ENCODE peak calls at places on chromosomes 16 and 17, in four cellular contexts. One of them, this sample, is unnamed.

GRCh38 chr17:41666336-41666680 is 22.4 kb upstream of the EIF1 start:
- DNase-seq in mesenchymal stem cell: peak; percentile 94
- DNase-seq in hepatocyte: peak; percentile 75
- DNase-seq in psoas muscle: peak; percentile 56
- DNase-seq in this sample: no peak

GRCh38 chr16:85148959-85149358 is 36.7 kb upstream of the CIBAR2 start:
- DNase-seq in mesenchymal stem cell: peak; percentile 74
- DNase-seq in hepatocyte: no peak
- DNase-seq in psoas muscle: no peak
- DNase-seq in this sample: no peak

GRCh38 chr17:80892019-80892855 is 99.4 kb upstream of the CHMP6 start:
- DNase-seq in mesenchymal stem cell: peak; percentile 99
- DNase-seq in hepatocyte: peak; percentile 68
- DNase-seq in psoas muscle: peak; percentile 92
- DNase-seq in this sample: no peak

GRCh38 chr17:58236394-58236793 is 2.0 kb upstream of the LPO start:
- DNase-seq in mesenchymal stem cell: no peak
- DNase-seq in hepatocyte: no peak
- DNase-seq in psoas muscle: no peak
- DNase-seq in this sample: no peak

GRCh38 chr16:72182976-72183375 is 11.0 kb upstream of the PMFBP1 start:
- DNase-seq in mesenchymal stem cell: no peak
- DNase-seq in hepatocyte: no peak
- DNase-seq in psoas muscle: no peak
- DNase-seq in this sample: no peak

GRCh38 chr17:74172700-74173099 is 30.8 kb upstream of the RPL38 start:
- DNase-seq in mesenchymal stem cell: no peak
- DNase-seq in hepatocyte: no peak
- DNase-seq in psoas muscle: no peak
- DNase-seq in this sample: no peak

GRCh38 chr16:49930841-49931240 is 74.9 kb upstream of the ZNF423 start:
- DNase-seq in mesenchymal stem cell: no peak
- DNase-seq in hepatocyte: no peak
- DNase-seq in psoas muscle: no peak
- DNase-seq in this sample: no peak

GRCh38 chr17:44076716-44077594 is 6.4 kb downstream of the G6PC3 start:
- DNase-seq in mesenchymal stem cell: no peak
- DNase-seq in hepatocyte: no peak
- DNase-seq in psoas muscle: no peak
- DNase-seq in this sample: peak; percentile 50

GRCh38 chr17:54919456-54919855 is 18.8 kb downstream of the TOM1L1 start:
- DNase-seq in mesenchymal stem cell: no peak
- DNase-seq in hepatocyte: no peak
- DNase-seq in psoas muscle: no peak
- DNase-seq in this sample: no peak

GRCh38 chr16:35792516-35793285 is 2333.3 kb downstream of the TP53TG3F start:
- DNase-seq in mesenchymal stem cell: no peak
- DNase-seq in hepatocyte: no peak
- DNase-seq in psoas muscle: no peak
- DNase-seq in this sample: no peak

GRCh38 chr16:19274178-19274797 is 11.2 kb upstream of the CLEC19A start:
- DNase-seq in mesenchymal stem cell: no peak
- DNase-seq in hepatocyte: no peak
- DNase-seq in psoas muscle: no peak
- DNase-seq in this sample: no peak

GRCh38 chr16:68492151-68492500 is 43.8 kb upstream of the SMPD3 start:
- DNase-seq in mesenchymal stem cell: no peak
- DNase-seq in hepatocyte: no peak
- DNase-seq in psoas muscle: no peak
- DNase-seq in this sample: no peak

GRCh38 chr17:40888321-40888720 is 3.3 kb upstream of the KRT20 start:
- DNase-seq in mesenchymal stem cell: no peak
- DNase-seq in hepatocyte: no peak
- DNase-seq in psoas muscle: no peak
- DNase-seq in this sample: no peak

DNA sequence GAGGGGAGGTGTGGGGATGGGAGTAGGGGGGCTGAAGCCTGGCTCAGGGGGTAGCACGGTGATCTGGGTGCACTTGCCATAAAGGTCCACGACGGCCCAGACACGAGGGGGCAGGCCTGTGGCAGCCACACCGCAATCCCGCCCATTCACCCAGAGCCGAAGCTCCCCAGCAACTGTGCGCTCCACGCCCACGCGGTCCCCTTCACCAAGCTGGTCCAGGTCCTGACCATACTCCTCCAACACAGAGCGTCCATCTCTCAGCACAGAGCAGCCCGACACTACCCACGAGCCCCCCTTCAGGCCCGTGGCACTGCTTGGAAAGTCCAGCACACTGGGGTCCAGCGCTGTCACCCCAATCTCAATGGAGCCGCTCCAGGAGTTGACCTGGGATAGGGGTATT is 1.6 kb downstream of the NEURL4 start:
- DNase-seq in mesenchymal stem cell: no peak
- DNase-seq in hepatocyte: no peak
- DNase-seq in psoas muscle: no peak
- DNase-seq in this sample: no peak
- H3K36me3 ChIP-seq in mesenchymal stem cell: peaks cover 40% of the 10 kb centered on the region
- H3K36me3 ChIP-seq in hepatocyte: no peaks in the 10 kb centered on the region
- H3K36me3 ChIP-seq in psoas muscle: peaks cover 3% of the 10 kb centered on the region
- H3K36me3 ChIP-seq in this sample: peaks cover 29% of the 10 kb centered on the region

GRCh38 chr16:67326472-67327309 is at the start of the genes KCTD19 and LRRC36:
- DNase-seq in mesenchymal stem cell: peak; percentile 39
- DNase-seq in hepatocyte: peak; percentile 80
- DNase-seq in psoas muscle: peak; percentile 78
- DNase-seq in this sample: peak; percentile 99
- H3K4me3 ChIP-seq in mesenchymal stem cell: peak within 1 kb of the TSS; percentile 71
- H3K4me3 ChIP-seq in hepatocyte: peak within 1 kb of the TSS; percentile 49
- H3K4me3 ChIP-seq in psoas muscle: peak within 1 kb of the TSS; percentile 58
- H3K4me3 ChIP-seq in this sample: peak within 1 kb of the TSS; percentile 87

DNA sequence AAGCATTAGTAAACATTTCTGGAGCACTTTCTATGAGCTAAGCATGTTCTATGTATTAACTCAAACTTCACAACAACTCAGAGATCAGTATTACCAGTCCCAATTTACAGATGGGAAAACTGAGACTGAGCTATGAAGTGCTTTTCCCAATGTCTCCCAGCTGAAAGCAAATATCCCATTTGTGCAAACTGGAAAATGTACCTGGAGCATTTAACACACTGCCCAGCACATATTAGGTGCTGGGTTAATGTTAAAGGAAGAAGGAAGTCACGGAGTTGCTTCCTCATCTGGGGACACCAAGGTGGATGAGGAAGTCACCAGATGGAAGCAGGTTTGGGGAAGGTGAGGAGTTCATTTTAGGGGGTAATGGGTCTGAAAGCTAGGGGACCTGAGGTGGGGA is 66.1 kb downstream of the ABCC6 start:
- DNase-seq in mesenchymal stem cell: no peak
- DNase-seq in hepatocyte: no peak
- DNase-seq in psoas muscle: no peak
- DNase-seq in this sample: no peak
- H3K9me3 ChIP-seq in mesenchymal stem cell: peaks cover 21% of the 10 kb centered on the region
- H3K9me3 ChIP-seq in hepatocyte: no peaks in the 10 kb centered on the region
- H3K9me3 ChIP-seq in psoas muscle: no peaks in the 10 kb centered on the region
- H3K9me3 ChIP-seq in this sample: peaks cover 34% of the 10 kb centered on the region

DNA sequence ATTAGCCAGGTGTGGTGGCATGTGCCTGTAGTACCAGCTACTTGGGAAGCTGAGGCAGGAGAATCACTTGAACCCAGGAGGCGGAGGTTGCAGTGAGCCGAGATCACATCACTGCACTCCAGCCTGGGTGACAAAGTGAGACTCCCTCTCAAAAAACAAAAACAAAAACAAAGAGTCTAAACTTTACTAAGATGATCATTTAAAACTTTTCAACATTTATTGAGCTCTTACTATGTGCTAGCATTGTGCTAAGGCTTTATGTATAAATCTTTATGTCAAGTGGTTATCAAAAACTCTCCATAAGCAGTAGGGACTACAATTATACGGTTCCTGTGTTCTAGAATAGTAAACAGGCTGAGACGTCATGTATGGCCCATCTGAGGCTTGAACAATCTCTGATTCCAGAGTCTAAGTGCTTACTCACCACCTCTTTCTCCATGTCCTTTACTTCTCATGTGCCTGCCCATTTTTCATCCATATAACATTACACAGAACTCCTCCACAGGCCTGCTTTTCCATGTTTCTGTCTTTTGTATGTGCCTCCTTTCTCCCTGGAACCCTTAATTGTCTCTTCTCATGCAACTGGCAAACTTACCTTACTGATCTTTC is 66.7 kb downstream of the NUP88 start:
- DNase-seq in mesenchymal stem cell: no peak
- DNase-seq in hepatocyte: no peak
- DNase-seq in psoas muscle: no peak
- DNase-seq in this sample: no peak
- H3K36me3 ChIP-seq in mesenchymal stem cell: peaks cover 85% of the 10 kb centered on the region
- H3K36me3 ChIP-seq in hepatocyte: no peaks in the 10 kb centered on the region
- H3K36me3 ChIP-seq in psoas muscle: peaks cover 3% of the 10 kb centered on the region
- H3K36me3 ChIP-seq in this sample: peaks cover 50% of the 10 kb centered on the region

DNA sequence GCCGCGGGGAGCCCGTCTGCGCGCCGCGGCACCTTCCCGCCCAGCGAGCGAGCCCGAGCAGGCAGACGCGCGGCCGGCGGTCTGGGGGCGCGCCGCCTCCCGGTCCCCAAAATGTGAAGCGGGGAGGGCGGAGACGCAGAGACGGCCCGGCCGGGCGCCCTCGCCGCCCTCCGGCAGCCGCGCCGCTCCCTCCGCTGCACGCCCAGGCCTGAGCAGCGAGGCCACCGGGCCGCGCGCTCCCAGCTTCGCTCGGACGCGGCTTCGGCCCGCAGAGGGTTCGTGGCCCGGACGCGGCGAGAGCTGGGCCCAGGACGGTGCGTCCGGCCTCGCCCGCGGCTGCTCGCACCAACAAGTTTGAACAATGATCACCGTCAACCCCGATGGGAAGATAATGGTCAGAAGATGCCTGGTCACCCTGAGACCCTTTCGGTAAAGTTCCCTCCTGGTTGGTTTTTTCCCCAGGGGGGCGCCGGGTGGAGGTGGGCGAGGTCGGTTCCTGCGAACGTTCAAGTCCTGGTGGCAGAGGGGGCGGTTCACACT is 535 bp downstream of the MGAT5B start:
- DNase-seq in mesenchymal stem cell: no peak
- DNase-seq in hepatocyte: peak; percentile 22
- DNase-seq in psoas muscle: no peak
- DNase-seq in this sample: peak; percentile 77
- H3K4me3 ChIP-seq in mesenchymal stem cell: no peak overlapping the region
- H3K4me3 ChIP-seq in hepatocyte: no peak overlapping the region
- H3K4me3 ChIP-seq in psoas muscle: peak overlapping the region; percentile 49
- H3K4me3 ChIP-seq in this sample: peak overlapping the region; percentile 49

DNA sequence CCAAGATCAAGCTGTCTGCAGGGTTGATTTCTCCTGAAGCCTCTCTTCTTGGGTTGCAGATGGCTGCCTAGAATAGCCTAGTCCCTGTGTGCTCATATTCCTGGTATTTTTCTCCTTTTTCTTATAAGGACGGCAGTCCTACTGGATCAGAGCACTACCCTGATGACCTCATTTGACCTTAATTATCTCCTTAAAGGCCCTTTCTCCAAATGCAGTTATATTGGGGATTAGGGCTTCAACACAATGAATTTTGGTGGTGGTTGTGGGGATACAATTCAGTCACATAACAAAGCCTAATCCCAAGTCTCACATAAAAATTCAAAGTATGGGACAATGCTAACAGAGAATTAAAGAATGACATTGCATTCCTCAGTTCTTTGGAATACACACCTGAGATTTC is 238.8 kb upstream of the SALL1 start:
- DNase-seq in mesenchymal stem cell: no peak
- DNase-seq in hepatocyte: no peak
- DNase-seq in psoas muscle: no peak
- DNase-seq in this sample: no peak
- H3K9me3 ChIP-seq in mesenchymal stem cell: peaks cover 11% of the 10 kb centered on the region
- H3K9me3 ChIP-seq in hepatocyte: no peaks in the 10 kb centered on the region
- H3K9me3 ChIP-seq in psoas muscle: peaks cover 6% of the 10 kb centered on the region
- H3K9me3 ChIP-seq in this sample: peaks cover 17% of the 10 kb centered on the region

GRCh38 chr16:16064874-16065384 is 115.5 kb downstream of the ABCC1 start:
- DNase-seq in mesenchymal stem cell: no peak
- DNase-seq in hepatocyte: no peak
- DNase-seq in psoas muscle: no peak
- DNase-seq in this sample: no peak
- H3K36me3 ChIP-seq in mesenchymal stem cell: peaks cover 60% of the 10 kb centered on the region
- H3K36me3 ChIP-seq in hepatocyte: no peaks in the 10 kb centered on the region
- H3K36me3 ChIP-seq in psoas muscle: no peaks in the 10 kb centered on the region
- H3K36me3 ChIP-seq in this sample: peaks cover 19% of the 10 kb centered on the region

GRCh38 chr17:28404812-28405570 is 1.0 kb downstream of the SLC46A1 start:
- DNase-seq in mesenchymal stem cell: no peak
- DNase-seq in hepatocyte: no peak
- DNase-seq in psoas muscle: no peak
- DNase-seq in this sample: peak; percentile 80
- H3K4me3 ChIP-seq in mesenchymal stem cell: peak overlapping the region; percentile 84
- H3K4me3 ChIP-seq in hepatocyte: peak overlapping the region; percentile 94
- H3K4me3 ChIP-seq in psoas muscle: peak overlapping the region; percentile 81
- H3K4me3 ChIP-seq in this sample: peak overlapping the region; percentile 74

This sample was measured in endodermal cell.